ENCODE peak calls at places on chromosomes 7 and 10, in six cellular contexts. O, C, T, G, S and N are unnamed samples.

GRCh38 chr10:75074711-75075445 is 36.6 kb upstream of the SAMD8 start:
- DNase-seq in O (no peak), C (no peak), T (no peak), G (no peak), S (no peak), N (no peak)

GRCh38 chr10:87761153-87761552 is 56.9 kb downstream of the ATAD1 start:
- DNase-seq in O (peak; percentile 77), C (no peak), T (no peak), G (no peak), S (no peak), N (no peak)

GRCh38 chr10:126465771-126466170 is 77.5 kb upstream of the ADAM12 start:
- DNase-seq in O (no peak), C (no peak), T (no peak), G (no peak), S (no peak), N (no peak)

GRCh38 chr10:120607016-120607709 is 150.1 kb downstream of the PLPP4 start:
- DNase-seq in O (peak; percentile 3), C (no peak), T (no peak), G (peak; percentile 78), S (peak; percentile 7), N (peak; percentile 90)

GRCh38 chr10:47458466-47459154 is 25.3 kb downstream of the ANXA8 start:
- DNase-seq in O (peak; percentile 78), C (no peak), T (no peak), G (peak; percentile 56), S (peak; percentile 87), N (peak; percentile 33)

GRCh38 chr10:108204528-108205313 is 1040.2 kb upstream of the SORCS1 start:
- DNase-seq in O (peak; percentile 30), C (peak; percentile 78), T (no peak), G (no peak), S (no peak), N (no peak)

GRCh38 chr10:45428611-45429510 is 54.8 kb downstream of the ALOX5 start:
- DNase-seq in O (no peak), C (no peak), T (no peak), G (no peak), S (no peak), N (no peak)

GRCh38 chr10:114691442-114691941 is 33.4 kb upstream of the ABLIM1 start:
- DNase-seq in O (peak; percentile 50), C (no peak), T (no peak), G (no peak), S (peak; percentile 80), N (no peak)

GRCh38 chr10:127293640-127294039 is 97.2 kb upstream of the INSYN2A start:
- DNase-seq in O (no peak), C (no peak), T (no peak), G (no peak), S (no peak), N (no peak)

GRCh38 chr10:97717627-97718026 is 4.1 kb downstream of the MARVELD1 start:
- DNase-seq in O (no peak), C (no peak), T (no peak), G (no peak), S (no peak), N (no peak)

GRCh38 chr7:27346531-27347260 is 104.1 kb downstream of the EVX1 start:
- DNase-seq in O (peak; percentile 80), C (no peak), T (no peak), G (peak; percentile 68), S (peak; percentile 84), N (peak; percentile 55)

GRCh38 chr7:121195859-121196588 is 132.8 kb upstream of the WNT16 start:
- DNase-seq in O (no peak), C (no peak), T (no peak), G (no peak), S (peak; percentile 36), N (no peak)

GRCh38 chr7:115127399-115128021 is 205.6 kb downstream of the MDFIC start:
- DNase-seq in O (peak; percentile 19), C (no peak), T (no peak), G (no peak), S (no peak), N (no peak)

GRCh38 chr10:28734940-28735759 is 57.8 kb downstream of the BAMBI start:
- DNase-seq in O (peak; percentile 96), C (no peak), T (no peak), G (peak; percentile 71), S (peak; percentile 96), N (peak; percentile 97)

GRCh38 chr10:133109736-133110532 is 22.2 kb downstream of the ADGRA1 start:
- DNase-seq in O (no peak), C (no peak), T (peak; percentile 47), G (no peak), S (no peak), N (no peak)
- H3K4me3 ChIP-seq in O (no peak overlapping the region), C (no peak overlapping the region), T (no peak overlapping the region), G (no peak overlapping the region), S (no peak overlapping the region), N (no peak overlapping the region)

DNA sequence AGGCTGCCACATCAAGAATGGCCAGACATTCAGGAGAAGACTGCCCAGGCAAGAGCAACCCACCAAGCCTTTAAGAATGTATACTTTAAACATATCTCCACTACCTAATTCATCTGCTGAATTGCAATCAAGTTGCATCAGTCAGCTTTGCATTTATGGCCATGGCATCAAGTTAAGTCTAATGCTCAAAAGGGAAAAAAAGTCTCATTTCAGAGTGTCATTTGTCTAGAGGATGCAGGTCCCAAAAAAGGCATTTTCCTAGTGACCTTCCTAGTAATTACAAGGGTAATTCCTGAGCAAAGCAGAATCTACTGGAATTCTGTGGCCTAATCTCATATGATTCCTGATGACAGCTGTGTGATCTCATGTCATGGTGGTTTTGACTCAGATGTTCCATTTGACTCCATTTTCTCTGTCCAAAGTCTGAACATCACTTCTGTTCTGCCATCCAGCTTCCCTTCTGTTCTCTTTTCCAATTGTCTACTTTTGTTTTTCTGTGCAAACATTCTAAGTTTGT is 7.3 kb upstream of the CABCOCO1 start:
- DNase-seq in O (peak; percentile 9), C (no peak), T (no peak), G (no peak), S (peak; percentile 63), N (no peak)
- TF ChIP-seq CTCF in O (no peak), C (no peak), T (no peak), G (no peak), S (no peak), N (no peak)

GRCh38 chr10:100327701-100328009 is 2.4 kb downstream of the PKD2L1 start:
- DNase-seq in O (no peak), C (no peak), T (no peak), G (no peak), S (no peak), N (no peak)
- H3K4me3 ChIP-seq in O (no peak overlapping the region), C (no peak overlapping the region), T (no peak overlapping the region), G (no peak overlapping the region), S (no peak overlapping the region), N (no peak overlapping the region)

GRCh38 chr10:71218046-71218832 is 5.9 kb downstream of the UNC5B start:
- DNase-seq in O (no peak), C (no peak), T (peak; percentile 80), G (no peak), S (peak; percentile 74), N (no peak)

GRCh38 chr10:71216363-71216695 is 4.0 kb downstream of the UNC5B start:
- DNase-seq in O (no peak), C (no peak), T (no peak), G (no peak), S (no peak), N (no peak)

GRCh38 chr10:71216751-71217265 is 4.4 kb downstream of the UNC5B start:
- DNase-seq in O (no peak), C (no peak), T (no peak), G (no peak), S (no peak), N (no peak)

GRCh38 chr10:71218833-71219120 is 6.4 kb downstream of the UNC5B start:
- DNase-seq in O (no peak), C (no peak), T (no peak), G (no peak), S (no peak), N (no peak)

GRCh38 chr10:71217266-71218045 is 5.1 kb downstream of the UNC5B start:
- DNase-seq in O (no peak), C (peak; percentile 77), T (no peak), G (no peak), S (no peak), N (no peak)
- TF ChIP-seq CTCF in O (no peak), C (peak; percentile 34), T (no peak), G (no peak), S (no peak), N (no peak)

DNA sequence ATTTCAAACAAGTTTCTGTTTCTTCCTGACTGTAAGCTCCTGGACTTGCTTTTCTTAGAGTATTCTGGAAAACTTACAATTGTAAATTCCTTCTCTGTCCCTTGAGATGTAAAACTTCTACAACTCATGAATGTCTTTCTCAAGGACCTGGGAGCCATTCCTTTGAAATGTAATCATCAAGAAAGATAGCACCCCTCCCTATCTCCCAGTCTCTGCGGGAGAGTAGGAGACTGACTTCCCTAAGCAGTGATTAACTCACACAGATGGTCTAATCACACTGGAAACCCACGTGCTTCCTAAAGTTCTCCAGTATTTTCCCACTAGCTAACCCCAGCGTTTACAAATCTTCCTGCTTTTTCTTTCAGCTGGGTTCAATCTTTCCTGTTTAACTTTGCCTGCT is 549.4 kb downstream of the SORCS1 start:
- DNase-seq in O (peak; percentile 79), C (no peak), T (no peak), G (no peak), S (peak; percentile 83), N (peak; percentile 78)
- H3K4me3 ChIP-seq in O (no peak overlapping the region), C (no peak overlapping the region), T (no peak overlapping the region), G (no peak overlapping the region), S (no peak overlapping the region), N (no peak overlapping the region)

DNA sequence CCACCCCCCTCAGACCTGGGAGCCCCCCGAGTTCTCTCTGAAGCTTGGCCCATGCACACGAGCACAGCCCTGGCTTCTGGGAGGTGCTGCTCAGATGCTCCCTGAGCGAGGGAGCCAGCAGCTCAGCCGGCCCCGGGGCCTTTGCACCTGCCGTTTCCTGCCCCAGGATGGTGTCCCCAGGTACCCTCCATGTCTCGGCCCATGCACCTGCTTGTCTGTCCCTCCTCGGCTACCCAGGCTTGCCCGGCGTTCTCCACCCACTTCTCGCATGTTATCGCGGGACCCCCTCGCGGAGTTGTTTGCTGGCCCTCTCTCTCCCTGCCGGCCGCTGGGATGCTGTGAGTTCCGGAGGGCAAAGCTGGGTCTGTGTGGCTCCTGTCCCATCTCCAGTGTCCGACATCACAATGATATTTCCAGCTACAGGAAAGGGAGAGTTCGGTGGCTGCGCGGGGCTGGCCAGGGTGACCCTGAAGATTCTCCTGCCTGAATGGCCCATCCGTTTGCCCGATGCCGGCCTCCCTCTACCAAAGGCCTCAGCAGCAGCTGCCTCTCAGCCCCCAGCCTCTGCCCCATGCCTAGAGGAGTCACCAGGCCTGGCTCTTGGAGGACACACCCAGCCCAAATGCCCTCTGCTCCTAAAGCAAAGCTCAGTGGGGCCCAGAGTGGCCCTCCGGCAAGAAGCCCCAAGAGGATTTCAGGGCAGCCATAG is 12.2 kb upstream of the LFNG start:
- DNase-seq in O (no peak), C (no peak), T (no peak), G (no peak), S (no peak), N (no peak)
- TF ChIP-seq CTCF in O (no peak), C (no peak), T (no peak), G (no peak), S (no peak), N (no peak)

GRCh38 chr10:69502589-69502988 is 51.3 kb downstream of the TSPAN15 start:
- DNase-seq in O (no peak), C (no peak), T (no peak), G (no peak), S (no peak), N (no peak)
- H3K4me3 ChIP-seq in O (no peak overlapping the region), C (no peak overlapping the region), T (no peak overlapping the region), G (no peak overlapping the region), S (no peak overlapping the region), N (no peak overlapping the region)

GRCh38 chr7:150986099-150986512 is 4.7 kb upstream of the NOS3 start:
- DNase-seq in O (peak; percentile 61), C (peak; percentile 85), T (peak; percentile 70), G (no peak), S (peak; percentile 48), N (no peak)
- TF ChIP-seq CTCF in O (peak; percentile 88), C (peak; percentile 77), T (peak; percentile 48), G (peak; percentile 79), S (peak; percentile 76), N (peak; percentile 80)

GRCh38 chr7:140398821-140399220 is 491 bp upstream of the SLC37A3 start:
- DNase-seq in O (no peak), C (no peak), T (no peak), G (no peak), S (no peak), N (no peak)
- H3K4me3 ChIP-seq in O (peak overlapping the region; percentile 68), C (peak overlapping the region; percentile 85), T (peak overlapping the region; percentile 91), G (no peak overlapping the region), S (no peak overlapping the region), N (no peak overlapping the region)